ENCODE peak calls at places on chromosome 19, in six cellular contexts. R is H1; T is fibroblast of the aortic adventitia; S is stimulated activated CD4-positive, alpha-beta T cell treated with anti-CD3 and anti-CD28 coated beads, TNF-alpha, amount 100 ng/mL, for 48 hours; U is CD8-positive, alpha-beta memory T cell; J is neural crest cell. D is an unnamed sample.
A peak's percentile ranks its signal among the peaks of the same experiment; 100 is the strongest.

GRCh38 chr19:3132971-3133792 is 2.7 kb upstream of the GNA15 start:
- DNase-seq in U (peak; percentile 84), R (no peak), T (peak; percentile 7), S (peak; percentile 81), J (no peak), D (no peak)

GRCh38 chr19:8311461-8312260 is 3.5 kb upstream of the CD320 start:
- DNase-seq in R (no peak), T (no peak), S (no peak), J (no peak), U (peak; percentile 38), D (no peak)

GRCh38 chr19:48533770-48534169 is 18.2 kb upstream of the SULT2B1 start:
- DNase-seq in S (no peak), J (no peak), U (no peak), T (no peak), R (no peak), D (no peak)

GRCh38 chr19:42255766-42256750 is 1.1 kb upstream of the ERF start:
- DNase-seq in T (peak; percentile 64), R (no peak), U (peak; percentile 50), S (no peak), J (peak; percentile 49), D (no peak)

GRCh38 chr19:56840452-56841193 is at the start of the genes PEG3 and ZIM2:
- DNase-seq in R (no peak), J (no peak), U (no peak), T (no peak), S (no peak), D (no peak)

GRCh38 chr19:15562861-15563260 is 52.2 kb upstream of the CYP4F8 start:
- DNase-seq in S (no peak), U (no peak), R (no peak), T (peak; percentile 3), J (no peak), D (no peak)

GRCh38 chr19:22515435-22515834 is 93.3 kb upstream of the ZNF98 start:
- DNase-seq in U (no peak), S (no peak), T (no peak), R (no peak), J (no peak), D (no peak)

GRCh38 chr19:34241513-34242337 is 12.6 kb upstream of the GARRE1 start:
- DNase-seq in U (no peak), T (no peak), R (peak; percentile 83), J (peak; percentile 20), S (no peak), D (no peak)

GRCh38 chr19:53520547-53521372 is 17.2 kb upstream of the ZNF331 start:
- DNase-seq in T (peak; percentile 99), J (peak; percentile 78), S (peak; percentile 71), U (peak; percentile 93), R (peak; percentile 86), D (peak; percentile 77)